ENCODE peak calls at places on chromosomes 5 and 9, in ten cellular contexts. N is sigmoid colon, Y is stomach, B is GM12878, Q is suprapubic skin, Z is HepG2, D is SK-N-SH, M is K562, A is H1, V is upper lobe of left lung. O is an unnamed sample.

GRCh38 chr9:19533373-19533772 is 124.6 kb downstream of the ACER2 start:
- DNase-seq in Y (no peak), V (no peak), Z (no peak), D (no peak), N (no peak), B (no peak), A (no peak), M (no peak), Q (no peak), O (no peak)

GRCh38 chr5:73565166-73565968 is at the start of the genes ANKRA2 and UTP15:
- DNase-seq in Y (peak; percentile 99), D (peak; percentile 91), N (peak; percentile 99), V (peak; percentile 99), Q (peak; percentile 99), A (peak; percentile 92), B (peak; percentile 90), Z (peak; percentile 95), M (peak; percentile 94), O (peak; percentile 100)

GRCh38 chr5:143683459-143683858 is 128.5 kb upstream of the HMHB1 start:
- DNase-seq in N (no peak), A (no peak), Q (no peak), Y (no peak), Z (peak; percentile 50), V (no peak), M (no peak), D (no peak), B (no peak), O (no peak)

GRCh38 chr9:84993105-84993504 is 323.6 kb downstream of the NTRK2 start:
- DNase-seq in Q (no peak), Y (no peak), V (no peak), A (no peak), N (no peak), D (no peak), Z (no peak), M (no peak), B (no peak), O (no peak)

GRCh38 chr5:179278119-179278518 is 67.1 kb downstream of the ADAMTS2 start:
- DNase-seq in A (no peak), Z (no peak), N (no peak), D (peak; percentile 69), Y (no peak), V (no peak), B (no peak), Q (no peak), M (no peak), O (no peak)

GRCh38 chr9:37675661-37676060 is 24.9 kb downstream of the FRMPD1 start:
- DNase-seq in M (no peak), Q (no peak), V (no peak), A (no peak), N (no peak), Z (no peak), D (no peak), B (no peak), Y (no peak), O (peak; percentile 40)

GRCh38 chr5:68137451-68138190 is 77.9 kb upstream of the PIK3R1 start:
- DNase-seq in Z (no peak), B (no peak), Y (no peak), N (no peak), V (no peak), A (no peak), D (no peak), M (no peak), Q (no peak), O (no peak)

GRCh38 chr9:77841739-77842386 is 189.7 kb downstream of the GNAQ start:
- DNase-seq in A (no peak), Y (no peak), V (no peak), Z (no peak), Q (no peak), M (no peak), N (no peak), D (no peak), B (peak; percentile 16), O (no peak)

GRCh38 chr5:34625246-34625645 is 30.9 kb upstream of the RAI14 start:
- DNase-seq in B (no peak), D (no peak), Y (no peak), N (no peak), Z (no peak), V (no peak), A (no peak), Q (no peak), M (no peak), O (no peak)

GRCh38 chr9:79176298-79176697 is 395.5 kb upstream of the TLE4 start:
- DNase-seq in D (no peak), B (no peak), M (no peak), V (no peak), Z (no peak), A (no peak), Q (no peak), N (no peak), Y (no peak), O (no peak)

GRCh38 chr5:115096034-115096769 is 73.5 kb downstream of the TRIM36 start:
- DNase-seq in A (no peak), M (no peak), D (no peak), N (no peak), Q (no peak), V (no peak), B (no peak), Z (no peak), Y (no peak), O (no peak)

DNA sequence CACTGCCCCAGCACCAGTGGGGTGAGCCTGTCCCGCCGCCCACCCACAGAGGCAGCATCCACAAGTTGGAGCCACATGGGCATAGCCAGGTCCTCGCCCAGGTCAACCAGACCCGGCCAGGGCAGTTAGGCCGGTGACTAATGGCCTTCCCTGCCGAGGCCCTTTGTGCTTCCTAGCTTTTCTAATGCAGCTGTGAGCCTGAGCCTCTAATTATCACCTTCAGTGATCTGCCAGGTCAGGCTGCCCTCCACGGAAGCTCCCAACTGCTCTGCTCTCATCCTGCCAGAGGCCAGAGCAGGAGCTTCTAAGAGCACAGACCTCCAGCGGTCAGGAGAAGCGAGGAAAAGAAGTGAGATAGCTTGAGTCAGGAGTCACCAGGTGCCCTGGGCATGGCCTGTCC is 87.1 kb upstream of the PPP1R26 start:
- DNase-seq in B (no peak), M (no peak), Q (no peak), V (no peak), A (no peak), N (no peak), Z (no peak), Y (no peak), D (no peak), O (no peak)
- TF ChIP-seq EP300 in B (no peak), M (no peak), Q (no peak), V (no peak), A (no peak), N (no peak), Z (no peak), Y (no peak), D (no peak), O (no peak)

GRCh38 chr9:34072410-34072809 is 23.7 kb upstream of the UBAP2 start:
- DNase-seq in Q (no peak), Z (no peak), V (peak; percentile 54), Y (peak; percentile 26), D (no peak), A (no peak), B (no peak), M (no peak), N (no peak), O (peak; percentile 9)
- TF ChIP-seq POLR2AphosphoS5 in Q (peak; percentile 84), Z (no peak), V (no peak), Y (no peak), D (no peak), A (no peak), B (no peak), M (no peak), N (no peak), O (no peak)

GRCh38 chr9:23608456-23608855 is 217.6 kb downstream of the ELAVL2 start:
- DNase-seq in N (no peak), M (no peak), Y (no peak), A (no peak), Q (no peak), D (no peak), B (no peak), V (no peak), Z (no peak), O (no peak)

GRCh38 chr9:23603311-23603710 is 222.7 kb downstream of the ELAVL2 start:
- DNase-seq in Q (no peak), V (no peak), N (no peak), M (no peak), A (no peak), D (no peak), B (no peak), Y (no peak), Z (no peak), O (no peak)

GRCh38 chr9:23611874-23612273 is 214.2 kb downstream of the ELAVL2 start:
- DNase-seq in B (no peak), V (no peak), Q (no peak), M (no peak), A (no peak), D (no peak), Z (no peak), N (no peak), Y (no peak), O (no peak)

DNA sequence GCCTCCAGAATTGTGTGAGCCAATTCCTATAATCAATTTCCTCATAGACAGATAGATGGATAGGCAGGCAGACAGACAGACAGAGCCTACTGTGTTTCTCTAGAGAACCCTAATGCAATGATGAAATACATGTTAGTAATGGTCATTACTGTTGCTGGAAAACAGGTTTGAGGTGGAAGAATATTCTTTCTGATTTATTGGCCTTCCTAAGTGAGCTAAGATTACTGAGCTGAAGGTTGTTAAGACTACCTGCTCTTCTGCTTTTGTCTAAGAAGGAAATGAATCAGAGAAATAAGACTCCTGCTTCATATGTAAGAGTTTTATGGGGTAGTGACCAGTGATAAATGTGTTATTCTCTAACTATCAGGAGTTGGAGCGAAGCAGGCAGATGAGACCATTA is 219.9 kb downstream of the ELAVL2 start:
- DNase-seq in D (no peak), Q (no peak), Y (no peak), Z (no peak), A (no peak), B (no peak), N (no peak), V (no peak), M (no peak), O (no peak)
- TF ChIP-seq EP300 in D (no peak), Q (no peak), Y (no peak), Z (no peak), A (no peak), B (no peak), N (no peak), V (no peak), M (no peak), O (no peak)

GRCh38 chr5:154712518-154713437 is 42.4 kb upstream of the LARP1 start:
- DNase-seq in Q (no peak), V (peak; percentile 89), D (no peak), N (peak; percentile 56), M (no peak), Y (peak; percentile 88), B (no peak), A (peak; percentile 86), Z (no peak), O (peak; percentile 81)

GRCh38 chr5:154707641-154708040 is 47.5 kb upstream of the LARP1 start:
- DNase-seq in D (no peak), A (no peak), Y (no peak), Z (no peak), V (no peak), N (no peak), Q (no peak), M (no peak), B (no peak), O (no peak)

GRCh38 chr5:154708845-154709244 is 46.3 kb upstream of the LARP1 start:
- DNase-seq in Z (peak; percentile 70), D (no peak), M (no peak), A (no peak), Q (no peak), V (peak; percentile 31), B (no peak), Y (no peak), N (peak; percentile 12), O (no peak)

GRCh38 chr5:154708207-154708606 is 47.0 kb upstream of the LARP1 start:
- DNase-seq in B (no peak), Q (no peak), N (peak; percentile 27), D (no peak), V (no peak), A (no peak), Y (no peak), M (no peak), Z (no peak), O (no peak)

GRCh38 chr5:154709368-154710305 is 45.5 kb upstream of the LARP1 start:
- DNase-seq in N (peak; percentile 27), V (no peak), Z (no peak), M (no peak), A (no peak), D (no peak), B (no peak), Q (no peak), Y (no peak), O (no peak)
- TF ChIP-seq POLR2AphosphoS5 in N (no peak), V (no peak), Z (no peak), M (no peak), A (no peak), D (no peak), B (no peak), Q (no peak), Y (no peak), O (no peak)